ENCODE peak calls at places on chromosomes 1 and 21, in four cellular contexts. P, Y, B and K are unnamed samples. For H3K9me3 and H3K27me3, the result is how much of the 10 kb centered on the place peaks cover.

GRCh38 chr21:34545079-34545884 is 33.3 kb upstream of the KCNE1 start:
- DNase-seq in P (no peak), Y (peak), B (peak), K (no peak)

GRCh38 chr1:9439074-9439761 is 100.0 kb upstream of the SLC25A33 start:
- DNase-seq in P (no peak), Y (no peak), B (peak), K (no peak)

GRCh38 chr1:36083219-36083618 is 675 bp upstream of the TEKT2 start:
- DNase-seq in P (no peak), Y (no peak), B (no peak), K (peak)

GRCh38 chr1:230077436-230078221 is 10.6 kb downstream of the GALNT2 start:
- DNase-seq in P (no peak), Y (no peak), B (no peak), K (no peak)

GRCh38 chr1:53176452-53177344 is 19.9 kb upstream of the CPT2 start:
- DNase-seq in P (peak), Y (peak), B (peak), K (no peak)

GRCh38 chr1:107877092-107877491 is 87.9 kb downstream of the VAV3 start:
- DNase-seq in P (no peak), Y (no peak), B (peak), K (no peak)

GRCh38 chr21:17435565-17436543 is 77.0 kb upstream of the CXADR start:
- DNase-seq in P (no peak), Y (no peak), B (no peak), K (no peak)

GRCh38 chr1:66575739-66576138 is 41.8 kb downstream of the SGIP1 start:
- DNase-seq in P (no peak), Y (no peak), B (peak), K (no peak)

GRCh38 chr1:89712420-89712819 is 79.5 kb downstream of the LRRC8C start:
- DNase-seq in P (no peak), Y (no peak), B (no peak), K (no peak)

GRCh38 chr1:94994805-94995204 is 67.9 kb upstream of the CNN3 start:
- DNase-seq in P (no peak), Y (no peak), B (no peak), K (no peak)

GRCh38 chr1:186819140-186819539 is 9.6 kb upstream of the PLA2G4A start:
- DNase-seq in P (no peak), Y (no peak), B (peak), K (no peak)

GRCh38 chr1:156602557-156602993 is 1.3 kb upstream of the GPATCH4 start:
- DNase-seq in P (peak), Y (no peak), B (no peak), K (no peak)

GRCh38 chr1:168719306-168720111 is 9.5 kb downstream of the DPT start:
- DNase-seq in P (no peak), Y (no peak), B (peak), K (no peak)

GRCh38 chr1:111203681-111204210 is 3.3 kb upstream of the DENND2D start:
- DNase-seq in P (peak), Y (peak), B (peak), K (peak)

GRCh38 chr1:197080323-197080722 is 13.3 kb upstream of the F13B start:
- DNase-seq in P (no peak), Y (no peak), B (no peak), K (no peak)
- H3K9me3 ChIP-seq in P (under half), Y (under half), B (under half), K (under half)

GRCh38 chr1:151286619-151287340 is 4.7 kb downstream of the ZNF687 start:
- DNase-seq in P (no peak), Y (no peak), B (no peak), K (no peak)

GRCh38 chr1:151282883-151283725 is 1.0 kb downstream of the ZNF687 start:
- DNase-seq in P (no peak), Y (peak), B (peak), K (no peak)

GRCh38 chr1:151281225-151281968 is 702 bp upstream of the ZNF687 start:
- DNase-seq in P (peak), Y (peak), B (peak), K (peak)

GRCh38 chr1:151284013-151284577 is 2.0 kb downstream of the ZNF687 start:
- DNase-seq in P (no peak), Y (no peak), B (no peak), K (no peak)

GRCh38 chr1:151281969-151282882 is at the start of gene ZNF687:
- DNase-seq in P (peak), Y (peak), B (peak), K (peak)
- H3K27me3 ChIP-seq in P (under half), Y (under half), B (under half), K (under half)

DNA sequence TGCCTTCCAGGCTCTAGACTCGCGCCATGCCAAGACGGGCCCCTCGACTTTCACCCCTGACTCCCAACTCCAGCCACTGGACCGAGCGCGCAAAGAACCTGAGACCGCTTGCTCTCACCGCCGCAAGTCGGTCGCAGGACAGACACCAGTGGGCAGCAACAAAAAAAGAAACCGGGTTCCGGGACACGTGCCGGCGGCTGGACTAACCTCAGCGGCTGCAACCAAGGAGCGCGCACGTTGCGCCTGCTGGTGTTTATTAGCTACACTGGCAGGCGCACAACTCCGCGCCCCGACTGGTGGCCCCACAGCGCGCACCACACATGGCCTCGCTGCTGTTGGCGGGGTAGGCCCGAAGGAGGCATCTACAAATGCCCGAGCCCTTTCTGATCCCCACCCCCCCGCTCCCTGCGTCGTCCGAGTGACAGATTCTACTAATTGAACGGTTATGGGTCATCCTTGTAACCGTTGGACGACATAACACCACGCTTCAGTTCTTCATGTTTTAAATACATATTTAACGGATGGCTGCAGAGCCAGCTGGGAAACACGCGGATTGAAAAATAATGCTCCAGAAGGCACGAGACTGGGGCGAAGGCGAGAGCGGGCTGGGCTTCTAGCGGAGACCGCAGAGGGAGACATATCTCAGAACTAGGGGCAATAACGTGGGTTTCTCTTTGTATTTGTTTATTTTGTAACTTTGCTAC is 2.0 kb upstream of the OLIG2 start:
- DNase-seq in P (no peak), Y (no peak), B (no peak), K (no peak)
- H3K9me3 ChIP-seq in P (under half), Y (under half), B (under half), K (under half)

DNA sequence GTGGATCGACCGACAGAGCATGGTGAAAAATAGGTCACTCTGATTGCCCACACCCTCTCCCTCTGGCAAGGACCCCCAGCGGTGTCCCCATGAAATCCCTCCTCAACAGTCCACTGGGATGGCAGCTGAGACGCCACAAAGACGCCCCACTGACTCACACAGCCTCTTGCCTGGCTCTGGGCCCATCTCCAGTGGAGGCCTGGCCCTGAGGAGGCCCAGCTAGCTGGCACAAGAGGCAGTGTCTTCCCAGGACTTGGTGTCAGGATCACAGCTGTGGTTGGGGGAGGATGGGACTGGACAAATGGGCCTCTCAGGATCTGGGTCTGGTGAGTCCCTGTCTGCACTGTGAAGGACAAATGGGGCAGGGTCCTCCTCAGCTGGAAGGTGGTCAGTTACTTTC is 4.6 kb downstream of the ALX3 start:
- DNase-seq in P (no peak), Y (no peak), B (peak), K (no peak)
- H3K27me3 ChIP-seq in P (under half), Y (under half), B (half or more), K (under half)

DNA sequence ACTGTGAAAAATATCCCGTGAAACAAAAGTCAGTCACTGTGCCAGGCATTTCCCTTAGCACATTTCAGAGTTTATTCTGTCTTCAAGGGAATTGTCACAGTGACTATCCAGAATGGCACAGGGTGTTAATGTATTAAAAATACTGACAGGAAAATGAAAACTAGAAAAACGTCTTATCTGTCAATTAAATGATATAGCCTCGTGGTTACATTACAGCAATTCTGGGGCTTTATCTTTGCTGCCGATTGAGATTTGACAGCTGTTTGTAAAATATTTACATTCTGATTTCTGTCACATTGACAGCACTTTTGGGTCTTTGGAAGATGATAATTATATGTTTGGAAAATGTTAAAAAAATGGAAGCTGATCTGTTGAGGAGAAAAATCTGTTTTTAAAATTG is 250.0 kb downstream of the CHRM3 start:
- DNase-seq in P (no peak), Y (no peak), B (no peak), K (no peak)
- H3K9me3 ChIP-seq in P (under half), Y (under half), B (under half), K (under half)

DNA sequence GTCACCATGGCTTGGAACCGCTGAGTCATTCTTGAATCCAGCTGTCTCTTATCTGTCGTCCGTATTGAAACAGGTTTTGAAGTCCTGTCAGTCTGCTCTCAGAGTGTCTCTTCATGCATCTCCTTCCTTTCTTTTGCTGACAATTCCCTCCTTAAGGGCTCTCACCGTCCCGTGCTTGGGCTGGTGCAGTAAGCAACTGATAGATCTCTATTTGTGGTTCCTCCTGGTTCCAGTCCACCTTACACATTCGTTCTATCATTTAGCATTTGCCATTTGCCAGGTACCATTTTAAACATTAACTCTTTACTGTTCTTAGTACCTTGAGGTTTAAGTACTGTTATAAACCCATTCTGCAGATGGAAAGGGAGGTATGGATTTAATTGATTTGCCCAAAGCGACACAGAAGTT is 88.9 kb downstream of the DYRK1A start:
- DNase-seq in P (no peak), Y (no peak), B (no peak), K (no peak)
- H3K27me3 ChIP-seq in P (under half), Y (under half), B (under half), K (under half)